ENCODE peak calls at places on chromosomes 7 and 10, in ten cellular contexts. I is body of pancreas; W is T-helper 9 cell; V is occipital lobe; F is renal cortical epithelial cell; H is IMR-90; N is stimulated activated CD4-positive, alpha-beta T cell treated with anti-CD3 and anti-CD28 coated beads, Interleukin-1b, Interleukin-23, amount 100 ng/mL, for 48 hours; P is NCI-H345; R is central memory CD4-positive, alpha-beta T cell; E is activated T-helper 9 cell treated with anti-CD3 and anti-CD28 coated beads, Interleukin-2, amount 50 U/mL, for 16 hours. O is an unnamed sample.

GRCh38 chr7:78443811-78444210 is 645.2 kb downstream of the PHTF2 start:
- DNase-seq in I (no peak), P (no peak), R (no peak), F (no peak), H (no peak), W (no peak), E (no peak), V (no peak), N (no peak), O (no peak)

GRCh38 chr7:87599336-87599735 is 1.3 kb downstream of the ABCB1 start:
- DNase-seq in P (no peak), E (peak), W (peak), N (peak), F (no peak), R (peak), H (no peak), I (peak), V (no peak), O (no peak)

GRCh38 chr10:109851595-109851994 is 71.7 kb downstream of the XPNPEP1 start:
- DNase-seq in N (no peak), I (no peak), H (no peak), W (no peak), R (no peak), E (no peak), F (no peak), P (no peak), V (no peak), O (no peak)

GRCh38 chr10:129949411-129950335 is 14.4 kb downstream of the EBF3 start:
- DNase-seq in F (no peak), N (no peak), E (no peak), H (peak), R (no peak), P (no peak), W (no peak), I (peak), V (no peak), O (peak)

GRCh38 chr10:104350146-104350635 is 3.4 kb upstream of the CFAP58 start:
- DNase-seq in F (peak), E (no peak), N (no peak), W (no peak), I (no peak), V (no peak), P (peak), H (peak), R (peak), O (no peak)

GRCh38 chr10:86755740-86756510 is 494 bp upstream of the BMPR1A start:
- DNase-seq in W (peak), P (peak), H (peak), R (peak), F (peak), I (peak), E (peak), V (peak), N (peak), O (peak)

GRCh38 chr10:49679480-49679893 is at the start of gene C10orf53:
- DNase-seq in I (peak), W (no peak), V (peak), H (peak), F (peak), N (peak), R (no peak), E (no peak), P (peak), O (peak)

GRCh38 chr7:45217358-45217757 is 59.8 kb downstream of the RAMP3 start:
- DNase-seq in F (no peak), W (no peak), R (no peak), N (no peak), E (no peak), I (no peak), H (no peak), V (no peak), P (no peak), O (no peak)

GRCh38 chr7:64878684-64879083 is 24.4 kb upstream of the ZNF273 start:
- DNase-seq in V (no peak), H (no peak), E (no peak), F (no peak), R (no peak), I (no peak), P (no peak), W (no peak), N (no peak), O (no peak)

GRCh38 chr10:65622608-65623007 is 1303.2 kb upstream of the LRRTM3 start:
- DNase-seq in V (no peak), W (no peak), N (no peak), E (no peak), F (no peak), H (no peak), R (no peak), P (no peak), I (no peak), O (no peak)

GRCh38 chr7:45971661-45972175 is 50.6 kb upstream of the IGFBP3 start:
- DNase-seq in P (no peak), N (no peak), R (no peak), E (no peak), W (no peak), F (no peak), V (no peak), H (no peak), I (no peak), O (no peak)

GRCh38 chr7:135274495-135275268 is 41.0 kb downstream of the STRA8 start:
- DNase-seq in R (peak), V (peak), P (peak), W (peak), N (peak), I (peak), E (peak), H (peak), F (peak), O (peak)

GRCh38 chr7:131931368-131931767 is 374.9 kb upstream of the PODXL start:
- DNase-seq in R (no peak), F (peak), H (peak), N (no peak), V (no peak), I (no peak), W (no peak), E (no peak), P (no peak), O (no peak)

GRCh38 chr7:18345641-18346234 is 149.8 kb upstream of the HDAC9 start:
- DNase-seq in N (peak), R (peak), F (peak), W (no peak), V (no peak), I (peak), H (peak), E (no peak), P (peak), O (peak)

GRCh38 chr7:155795401-155795800 is 16.9 kb downstream of the SHH start:
- DNase-seq in E (no peak), R (no peak), W (no peak), P (no peak), H (no peak), V (no peak), N (no peak), I (no peak), F (no peak), O (no peak)

GRCh38 chr10:52567247-52567580 is 205.4 kb downstream of the MBL2 start:
- DNase-seq in F (no peak), N (no peak), I (no peak), V (no peak), E (no peak), H (no peak), P (no peak), W (no peak), R (no peak), O (no peak)

GRCh38 chr10:103653581-103654020 is 160.1 kb downstream of the NEURL1 start:
- DNase-seq in W (no peak), N (no peak), P (peak), F (no peak), I (peak), R (no peak), V (no peak), H (no peak), E (no peak), O (no peak)

GRCh38 chr10:31707578-31708411 is 220.8 kb downstream of the ARHGAP12 start:
- DNase-seq in P (no peak), E (no peak), N (peak), H (peak), F (peak), W (no peak), I (peak), V (no peak), R (no peak), O (peak)

GRCh38 chr7:157019718-157020451 is 9.4 kb upstream of the MNX1 start:
- DNase-seq in F (no peak), H (no peak), R (no peak), I (no peak), W (no peak), E (no peak), N (no peak), V (no peak), P (no peak), O (no peak)

GRCh38 chr7:82375713-82376112 is 67.9 kb downstream of the CACNA2D1 start:
- DNase-seq in V (no peak), E (no peak), F (no peak), H (no peak), W (no peak), I (no peak), N (no peak), R (no peak), P (no peak), O (no peak)

GRCh38 chr10:84179059-84179710 is 5.6 kb downstream of the GPR15LG start:
- DNase-seq in V (peak), N (peak), H (peak), P (peak), I (no peak), F (peak), R (peak), E (no peak), W (no peak), O (no peak)

GRCh38 chr10:34454590-34455289 is 360.4 kb downstream of the PARD3 start:
- DNase-seq in V (no peak), P (no peak), N (no peak), F (no peak), H (peak), I (no peak), R (no peak), E (no peak), W (no peak), O (no peak)

GRCh38 chr7:143898810-143899209 is 3.2 kb downstream of the TCAF1 start:
- DNase-seq in W (no peak), H (no peak), R (no peak), I (no peak), P (no peak), N (no peak), V (no peak), E (no peak), F (no peak), O (no peak)

GRCh38 chr7:130956417-130957139 is 222.6 kb upstream of the KLF14 start:
- DNase-seq in P (no peak), W (no peak), E (no peak), H (peak), I (no peak), F (no peak), V (no peak), N (no peak), R (no peak), O (no peak)

GRCh38 chr10:121942749-121943148 is 14.9 kb upstream of the ATE1 start:
- DNase-seq in W (no peak), P (no peak), V (no peak), R (no peak), E (no peak), H (peak), F (peak), I (no peak), N (no peak), O (no peak)

GRCh38 chr10:77501152-77501845 is 136.3 kb downstream of the KCNMA1 start:
- DNase-seq in V (peak), E (no peak), H (peak), F (peak), N (no peak), P (no peak), W (no peak), R (no peak), I (no peak), O (peak)

GRCh38 chr7:4667776-4668509 is 14.2 kb upstream of the FOXK1 start:
- DNase-seq in P (no peak), W (no peak), V (no peak), I (no peak), R (no peak), F (no peak), N (no peak), H (peak), E (no peak), O (no peak)

O was measured in head of caudate nucleus.